ENCODE peak calls at places on chromosomes 16 and 17, in four cellular contexts. I is A549, L is astrocyte of the spinal cord, C is left ventricle myocardium inferior. Z is an unnamed sample.
A peak's percentile ranks its signal among the peaks of the same experiment; 100 is the strongest.

GRCh38 chr17:20063665-20064648 is 54.8 kb downstream of the SPECC1 start:
- DNase-seq in I (peak; percentile 91), L (peak; percentile 85), C (peak; percentile 81), Z (peak; percentile 85)

GRCh38 chr17:60769327-60769726 is 91.7 kb downstream of the BCAS3 start:
- DNase-seq in I (no peak), L (no peak), C (no peak), Z (no peak)

GRCh38 chr17:77420804-77421634 is 280.2 kb downstream of the SEC14L1 start:
- DNase-seq in I (peak; percentile 70), L (peak; percentile 92), C (no peak), Z (peak; percentile 77)

GRCh38 chr17:67602974-67603373 is 114.8 kb upstream of the NOL11 start:
- DNase-seq in I (peak; percentile 61), L (peak; percentile 46), C (no peak), Z (peak; percentile 58)

GRCh38 chr17:41322264-41322902 is 6.9 kb upstream of the KRTAP17-1 start:
- DNase-seq in I (peak; percentile 68), L (peak; percentile 75), C (no peak), Z (peak; percentile 72)

GRCh38 chr17:83135692-83136091 is 56.3 kb downstream of the METRNL start:
- DNase-seq in I (no peak), L (no peak), C (no peak), Z (no peak)

GRCh38 chr16:11224894-11225676 is 30.9 kb downstream of the SOCS1 start:
- DNase-seq in I (no peak), L (no peak), C (peak; percentile 26), Z (no peak)

GRCh38 chr17:9261059-9262029 is 240.0 kb downstream of the NTN1 start:
- DNase-seq in I (no peak), L (no peak), C (no peak), Z (no peak)

GRCh38 chr16:54926166-54926838 is 4.4 kb upstream of the IRX5 start:
- DNase-seq in I (no peak), L (peak; percentile 74), C (no peak), Z (peak; percentile 68)

GRCh38 chr17:31074772-31075538 is 19.8 kb upstream of the NF1 start:
- DNase-seq in I (peak; percentile 65), L (peak; percentile 82), C (no peak), Z (peak; percentile 78)

GRCh38 chr17:76018801-76019200 is 8.3 kb downstream of the EVPL start:
- DNase-seq in I (no peak), L (no peak), C (no peak), Z (no peak)

GRCh38 chr16:75288596-75289120 is 37.2 kb upstream of the BCAR1 start:
- DNase-seq in I (no peak), L (no peak), C (no peak), Z (no peak)

GRCh38 chr17:34820922-34821321 is 140.3 kb downstream of the CCT6B start:
- DNase-seq in I (peak; percentile 29), L (no peak), C (no peak), Z (peak; percentile 2)

GRCh38 chr16:53504161-53504663 is 1.2 kb upstream of the AKTIP start:
- DNase-seq in I (peak; percentile 36), L (peak; percentile 46), C (peak; percentile 58), Z (no peak)

GRCh38 chr16:30444231-30445148 is 1.2 kb downstream of the SEPHS2 start:
- DNase-seq in I (no peak), L (no peak), C (no peak), Z (no peak)
- H3K4me3 ChIP-seq in I (peak overlapping the region; percentile 84), L (peak overlapping the region; percentile 77), C (peak overlapping the region; percentile 92), Z (peak overlapping the region; percentile 88)

DNA sequence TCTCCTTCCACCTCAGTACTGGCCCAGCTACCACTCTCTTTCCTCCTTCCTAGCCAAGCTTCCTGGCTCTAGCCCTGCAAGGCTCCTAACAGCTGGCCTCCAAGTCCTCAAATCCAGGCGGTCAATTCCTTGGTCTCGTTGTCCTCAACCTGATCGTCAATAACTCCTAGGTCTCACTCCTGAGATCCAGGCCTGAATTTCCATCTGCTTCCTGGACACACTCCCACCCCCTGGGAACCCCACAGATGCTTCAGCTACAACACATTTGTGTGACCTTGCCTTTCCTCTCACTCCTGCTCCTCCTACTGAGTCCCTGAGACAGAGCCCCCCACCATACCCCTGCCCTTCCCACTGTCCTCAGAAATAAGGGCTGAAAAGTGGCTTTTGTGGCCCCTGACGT is 2.3 kb downstream of the ENKD1 start:
- DNase-seq in I (no peak), L (no peak), C (no peak), Z (no peak)
- TF ChIP-seq CTCF in I (no peak), L (no peak), C (no peak), Z (no peak)

GRCh38 chr16:27267037-27267677 is 1.4 kb downstream of the NSMCE1 start:
- DNase-seq in I (no peak), L (no peak), C (no peak), Z (no peak)
- H3K4me3 ChIP-seq in I (no peak overlapping the region), L (no peak overlapping the region), C (no peak overlapping the region), Z (no peak overlapping the region)

GRCh38 chr16:19583665-19584300 is 28.3 kb downstream of the VPS35L start:
- DNase-seq in I (peak; percentile 68), L (peak; percentile 55), C (no peak), Z (peak; percentile 71)
- TF ChIP-seq CTCF in I (peak; percentile 92), L (peak; percentile 98), C (peak; percentile 87), Z (peak; percentile 99)

GRCh38 chr17:2214887-2215615 is 88.5 kb downstream of the SMG6 start:
- DNase-seq in I (no peak), L (peak; percentile 88), C (peak; percentile 78), Z (no peak)

GRCh38 chr17:2212328-2212981 is 91.1 kb downstream of the SMG6 start:
- DNase-seq in I (no peak), L (peak; percentile 71), C (peak; percentile 35), Z (peak; percentile 86)

GRCh38 chr17:2215616-2216364 is 87.8 kb downstream of the SMG6 start:
- DNase-seq in I (no peak), L (peak; percentile 96), C (peak; percentile 79), Z (peak; percentile 58)

GRCh38 chr17:2213291-2213960 is 90.2 kb downstream of the SMG6 start:
- DNase-seq in I (no peak), L (peak; percentile 66), C (no peak), Z (no peak)

DNA sequence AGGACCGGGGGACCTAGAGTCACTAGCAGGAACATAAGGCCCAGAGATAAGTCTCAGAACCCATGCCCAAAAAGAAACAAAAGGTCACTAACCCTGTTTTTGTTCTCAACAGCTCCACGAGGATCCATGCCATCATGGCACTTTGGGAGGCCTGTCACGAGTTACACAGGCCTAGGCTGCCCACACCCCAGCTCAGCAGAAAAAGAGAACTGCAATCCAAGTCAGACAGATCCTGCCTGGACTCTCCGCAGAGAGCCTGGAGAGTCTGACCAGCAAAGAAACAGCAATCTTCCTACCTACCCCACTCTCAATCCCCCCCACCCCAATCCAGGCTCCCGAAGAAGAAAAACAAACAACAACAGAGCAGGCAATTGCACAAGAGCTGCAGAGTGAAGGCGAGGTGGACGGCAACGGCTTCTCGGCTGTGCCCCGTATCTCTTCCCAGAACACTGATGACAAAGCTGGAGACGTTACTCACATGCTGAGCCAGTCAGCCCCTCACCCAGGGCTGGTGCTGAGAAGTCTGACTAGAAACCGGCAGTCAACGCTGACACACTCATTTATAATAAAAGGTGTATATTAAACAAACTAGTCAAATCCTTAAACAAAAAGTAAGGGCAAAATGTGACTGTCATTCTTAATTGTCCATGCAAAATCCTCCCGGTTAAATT is 89.4 kb downstream of the SMG6 start:
- DNase-seq in I (no peak), L (peak; percentile 93), C (peak; percentile 61), Z (peak; percentile 96)
- H3K4me3 ChIP-seq in I (no peak overlapping the region), L (peak overlapping the region; percentile 31), C (peak overlapping the region; percentile 57), Z (no peak overlapping the region)

DNA sequence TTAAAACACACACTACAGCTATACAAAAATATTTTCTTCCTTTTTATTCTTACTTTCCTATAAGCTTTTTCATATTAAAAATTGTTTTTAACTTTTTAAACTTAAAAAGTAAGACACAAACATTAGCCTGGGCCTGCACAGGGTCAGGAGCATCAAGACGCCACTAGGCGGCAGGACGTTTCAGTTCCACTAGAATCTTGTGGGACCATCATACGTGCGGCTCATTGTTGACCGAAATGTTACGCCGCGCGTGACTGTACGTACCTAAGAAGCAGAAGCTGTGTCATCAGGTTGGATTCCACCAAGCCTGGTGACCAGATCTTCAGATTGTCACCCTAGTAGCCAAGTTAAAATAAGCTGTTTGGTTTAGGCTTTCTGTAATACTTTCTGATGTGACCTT is 47.1 kb downstream of the USP10 start:
- DNase-seq in I (peak; percentile 45), L (no peak), C (no peak), Z (no peak)
- TF ChIP-seq CTCF in I (peak; percentile 29), L (peak; percentile 51), C (no peak), Z (peak; percentile 29)

GRCh38 chr16:2517954-2518605 is 2.1 kb upstream of the AMDHD2 start:
- DNase-seq in I (no peak), L (no peak), C (no peak), Z (no peak)

GRCh38 chr16:2518823-2519710 is 1.1 kb upstream of the AMDHD2 start:
- DNase-seq in I (no peak), L (no peak), C (no peak), Z (no peak)

GRCh38 chr16:2514333-2515179 is 804 bp downstream of the ATP6V0C start:
- DNase-seq in I (no peak), L (no peak), C (no peak), Z (no peak)

GRCh38 chr16:2515180-2515803 is 1.5 kb downstream of the ATP6V0C start:
- DNase-seq in I (no peak), L (no peak), C (no peak), Z (no peak)

DNA sequence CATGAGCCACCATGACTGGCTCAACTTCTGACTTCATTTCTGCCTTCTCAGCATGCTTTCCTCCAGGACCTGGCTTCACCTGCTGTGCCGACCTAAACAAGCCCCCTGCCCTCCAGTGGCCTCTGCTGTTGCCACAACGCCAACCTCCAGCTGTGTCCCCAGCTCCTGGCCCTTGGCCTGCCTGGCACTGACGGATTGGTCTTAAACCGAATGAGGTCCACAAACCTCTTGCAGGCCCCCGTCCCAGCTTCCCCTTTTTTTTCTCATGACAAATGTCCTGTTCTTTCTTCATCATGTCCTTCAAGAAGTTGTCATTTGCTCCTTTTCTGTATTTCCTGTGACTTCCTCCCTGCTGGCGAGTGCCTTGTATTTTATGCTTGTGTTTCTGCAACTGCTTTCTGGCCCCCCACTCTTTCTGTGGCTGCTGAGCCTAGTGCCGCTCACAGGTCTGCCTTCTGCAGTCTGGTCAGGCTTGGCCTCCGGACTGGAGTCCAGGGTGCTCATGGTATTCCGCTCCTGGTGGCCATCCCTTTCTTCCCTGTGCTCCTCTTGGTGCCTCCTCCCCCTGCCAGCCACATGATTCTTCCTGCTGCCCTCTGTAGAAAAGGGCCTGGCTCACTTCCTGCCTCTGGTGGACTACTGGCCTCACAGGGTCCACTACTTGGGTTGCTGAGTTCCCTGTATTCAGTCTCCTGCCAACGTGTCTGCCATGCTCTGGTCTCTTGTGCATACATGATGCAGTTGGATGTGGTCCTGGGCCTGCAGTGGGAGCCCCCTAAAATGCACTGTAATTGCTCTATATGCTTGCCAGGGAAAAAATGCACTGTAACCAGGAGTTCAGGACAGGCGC is 2.9 kb downstream of the ATP6V0C start:
- DNase-seq in I (no peak), L (no peak), C (no peak), Z (no peak)
- H3K4me3 ChIP-seq in I (no peak overlapping the region), L (no peak overlapping the region), C (peak overlapping the region; percentile 97), Z (peak overlapping the region; percentile 91)